ENCODE peak calls at places on chromosome 14, in four cellular contexts. One of them, this sample, is unnamed.
A peak's percentile ranks its signal among the peaks of the same experiment; 100 is the strongest.

GRCh38 chr14:94170151-94170550 is 4.0 kb upstream of the PPP4R4 start:
- DNase-seq in astrocyte: no peak
- DNase-seq in fibroblast of lung: no peak
- DNase-seq in fibroblast of the conjunctiva: no peak
- DNase-seq in this sample: no peak

GRCh38 chr14:23114669-23115491 is 4.2 kb downstream of the CEBPE start:
- DNase-seq in astrocyte: peak; percentile 98
- DNase-seq in fibroblast of lung: peak; percentile 98
- DNase-seq in fibroblast of the conjunctiva: peak; percentile 71
- DNase-seq in this sample: peak; percentile 78

GRCh38 chr14:39265741-39266588 is 32.2 kb downstream of the MIA2 start:
- DNase-seq in astrocyte: peak; percentile 50
- DNase-seq in fibroblast of lung: peak; percentile 48
- DNase-seq in fibroblast of the conjunctiva: no peak
- DNase-seq in this sample: peak; percentile 41

GRCh38 chr14:95507174-95507573 is 9.3 kb downstream of the SYNE3 start:
- DNase-seq in astrocyte: peak; percentile 95
- DNase-seq in fibroblast of lung: peak; percentile 97
- DNase-seq in fibroblast of the conjunctiva: peak; percentile 73
- DNase-seq in this sample: peak; percentile 97

GRCh38 chr14:31059152-31059924 is 33.2 kb upstream of the STRN3 start:
- DNase-seq in astrocyte: peak; percentile 93
- DNase-seq in fibroblast of lung: peak; percentile 94
- DNase-seq in fibroblast of the conjunctiva: peak; percentile 32
- DNase-seq in this sample: peak; percentile 72

GRCh38 chr14:69615471-69616407 is 4.3 kb downstream of the SUSD6 start:
- DNase-seq in astrocyte: peak; percentile 78
- DNase-seq in fibroblast of lung: peak; percentile 81
- DNase-seq in fibroblast of the conjunctiva: peak; percentile 39
- DNase-seq in this sample: peak; percentile 64

GRCh38 chr14:32509632-32510187 is 180.6 kb downstream of the AKAP6 start:
- DNase-seq in astrocyte: peak; percentile 99
- DNase-seq in fibroblast of lung: peak; percentile 99
- DNase-seq in fibroblast of the conjunctiva: peak; percentile 91
- DNase-seq in this sample: peak; percentile 89

GRCh38 chr14:71931492-71932228 is 569 bp upstream of the RGS6 start:
- DNase-seq in astrocyte: no peak
- DNase-seq in fibroblast of lung: no peak
- DNase-seq in fibroblast of the conjunctiva: no peak
- DNase-seq in this sample: no peak

GRCh38 chr14:90607141-90607540 is 209.1 kb downstream of the TTC7B start:
- DNase-seq in astrocyte: no peak
- DNase-seq in fibroblast of lung: no peak
- DNase-seq in fibroblast of the conjunctiva: no peak
- DNase-seq in this sample: no peak

GRCh38 chr14:98907981-98908544 is 363.9 kb downstream of the BCL11B start:
- DNase-seq in astrocyte: no peak
- DNase-seq in fibroblast of lung: no peak
- DNase-seq in fibroblast of the conjunctiva: no peak
- DNase-seq in this sample: no peak

GRCh38 chr14:103144085-103144484 is 20.8 kb downstream of the TNFAIP2 start:
- DNase-seq in astrocyte: no peak
- DNase-seq in fibroblast of lung: peak; percentile 35
- DNase-seq in fibroblast of the conjunctiva: peak; percentile 44
- DNase-seq in this sample: peak; percentile 58

GRCh38 chr14:43132441-43132840 is 1374.6 kb downstream of the FSCB start:
- DNase-seq in astrocyte: no peak
- DNase-seq in fibroblast of lung: no peak
- DNase-seq in fibroblast of the conjunctiva: no peak
- DNase-seq in this sample: no peak

GRCh38 chr14:61563162-61563511 is 132.2 kb upstream of the HIF1A start:
- DNase-seq in astrocyte: no peak
- DNase-seq in fibroblast of lung: no peak
- DNase-seq in fibroblast of the conjunctiva: no peak
- DNase-seq in this sample: no peak

GRCh38 chr14:104304451-104305351 is 166.3 kb downstream of the KIF26A start:
- DNase-seq in astrocyte: no peak
- DNase-seq in fibroblast of lung: no peak
- DNase-seq in fibroblast of the conjunctiva: no peak
- DNase-seq in this sample: no peak

This sample was measured in H4.